ENCODE peak calls at places on chromosome 9, in eight cellular contexts. D, A, V, H, E, Q, P and T are unnamed samples.

GRCh38 chr9:136485049-136485647 is 2.3 kb upstream of the SEC16A start:
- DNase-seq in P (peak; percentile 79), H (peak; percentile 82), E (peak; percentile 80), D (peak; percentile 72), Q (peak; percentile 85), A (peak; percentile 84), V (peak; percentile 87), T (peak; percentile 80)

GRCh38 chr9:3256571-3256970 is 269.2 kb downstream of the RFX3 start:
- DNase-seq in D (peak; percentile 14), E (no peak), Q (no peak), P (no peak), H (no peak), A (no peak), V (peak; percentile 45), T (no peak)

GRCh38 chr9:130034570-130034969 is 8.4 kb downstream of the FNBP1 start:
- DNase-seq in P (peak; percentile 54), H (no peak), A (no peak), Q (no peak), V (peak; percentile 60), E (no peak), D (peak; percentile 83), T (no peak)

GRCh38 chr9:5750569-5750968 is 82.3 kb downstream of the ERMP1 start:
- DNase-seq in D (no peak), P (no peak), H (no peak), Q (no peak), E (no peak), A (no peak), V (no peak), T (no peak)

GRCh38 chr9:97980918-97981827 is 2.0 kb upstream of the ANP32B start:
- DNase-seq in A (no peak), D (peak; percentile 10), P (no peak), E (no peak), Q (no peak), V (no peak), H (no peak), T (no peak)

GRCh38 chr9:15157371-15157770 is 149.6 kb downstream of the TTC39B start:
- DNase-seq in H (no peak), Q (no peak), E (no peak), P (peak; percentile 9), A (no peak), D (no peak), V (peak; percentile 22), T (no peak)

GRCh38 chr9:92147030-92147853 is 32.0 kb upstream of the SPTLC1 start:
- DNase-seq in Q (no peak), H (peak; percentile 74), A (peak; percentile 65), E (peak; percentile 50), P (peak; percentile 91), D (peak; percentile 91), V (peak; percentile 92), T (no peak)

GRCh38 chr9:26604076-26604662 is 288.4 kb downstream of the CAAP1 start:
- DNase-seq in Q (no peak), P (no peak), A (no peak), E (no peak), V (no peak), D (no peak), H (no peak), T (no peak)

GRCh38 chr9:93218161-93218560 is 34.2 kb downstream of the WNK2 start:
- DNase-seq in E (no peak), A (no peak), V (no peak), Q (no peak), P (no peak), D (no peak), H (no peak), T (no peak)

GRCh38 chr9:136147890-136148714 is 29.4 kb upstream of the TMEM250 start:
- DNase-seq in A (no peak), H (no peak), E (no peak), V (no peak), Q (no peak), D (no peak), P (no peak), T (no peak)

GRCh38 chr9:108194154-108194553 is 661.6 kb downstream of the ACTL7B start:
- DNase-seq in P (no peak), A (no peak), H (no peak), E (no peak), Q (no peak), V (no peak), D (no peak), T (no peak)

GRCh38 chr9:137189297-137190295 is 1.1 kb downstream of the SSNA1 start:
- DNase-seq in H (no peak), D (no peak), E (no peak), A (no peak), P (no peak), V (no peak), Q (no peak), T (no peak)

GRCh38 chr9:79759460-79759859 is 187.7 kb downstream of the TLE4 start:
- DNase-seq in E (no peak), A (no peak), P (no peak), Q (no peak), D (no peak), H (no peak), V (no peak), T (no peak)

GRCh38 chr9:19946446-19947109 is 157.7 kb upstream of the SLC24A2 start:
- DNase-seq in P (peak; percentile 58), V (peak; percentile 34), A (no peak), Q (peak; percentile 21), H (peak; percentile 25), D (peak; percentile 58), E (no peak), T (no peak)

GRCh38 chr9:91905958-91906585 is 44.0 kb downstream of the ROR2 start:
- DNase-seq in E (peak; percentile 6), Q (peak; percentile 3), D (no peak), A (no peak), V (no peak), P (no peak), H (no peak), T (peak; percentile 27)

GRCh38 chr9:132000659-132001058 is 79.0 kb downstream of the MED27 start:
- DNase-seq in H (no peak), D (no peak), A (no peak), P (no peak), E (no peak), Q (no peak), V (no peak), T (no peak)

GRCh38 chr9:72828281-72828731 is 124.5 kb downstream of the ALDH1A1 start:
- DNase-seq in E (peak; percentile 33), V (peak; percentile 21), Q (no peak), P (no peak), D (no peak), A (no peak), H (no peak), T (no peak)

GRCh38 chr9:4048441-4048840 is 251.4 kb downstream of the GLIS3 start:
- DNase-seq in A (no peak), E (peak; percentile 6), D (peak; percentile 72), V (peak; percentile 52), H (peak; percentile 52), Q (no peak), P (peak; percentile 45), T (no peak)

GRCh38 chr9:114271556-114272510 is 51.1 kb upstream of the ORM1 start:
- DNase-seq in A (peak; percentile 56), E (peak; percentile 57), D (peak; percentile 72), Q (no peak), P (peak; percentile 58), H (no peak), V (peak; percentile 41), T (no peak)

GRCh38 chr9:122133263-122133983 is 26.2 kb downstream of the NDUFA8 start:
- DNase-seq in D (no peak), Q (no peak), E (no peak), H (no peak), P (peak; percentile 57), A (peak; percentile 82), V (no peak), T (no peak)

GRCh38 chr9:84947412-84947972 is 278.0 kb downstream of the NTRK2 start:
- DNase-seq in E (peak; percentile 12), Q (no peak), D (no peak), P (no peak), V (no peak), H (peak; percentile 77), A (no peak), T (no peak)

GRCh38 chr9:115158666-115159481 is 40.9 kb upstream of the TNC start:
- DNase-seq in E (no peak), H (no peak), V (peak; percentile 55), Q (no peak), D (peak; percentile 43), A (no peak), P (no peak), T (no peak)

GRCh38 chr9:96417610-96418073 is 528 bp downstream of the ZNF367 start:
- DNase-seq in Q (peak; percentile 73), E (peak; percentile 8), A (no peak), D (no peak), V (peak; percentile 52), P (peak; percentile 15), H (no peak), T (no peak)

GRCh38 chr9:133103183-133103986 is 17.7 kb downstream of the RALGDS start:
- DNase-seq in A (peak; percentile 59), D (peak; percentile 32), Q (peak; percentile 73), P (peak; percentile 51), E (peak; percentile 74), H (peak; percentile 51), V (peak; percentile 71), T (no peak)

GRCh38 chr9:78940121-78940855 is 631.5 kb upstream of the TLE4 start:
- DNase-seq in V (no peak), P (no peak), Q (no peak), D (no peak), H (no peak), E (no peak), A (no peak), T (no peak)

GRCh38 chr9:106482733-106483132 is 380.2 kb upstream of the ZNF462 start:
- DNase-seq in P (no peak), A (no peak), E (no peak), D (no peak), V (no peak), Q (no peak), H (peak; percentile 2), T (no peak)

GRCh38 chr9:137531099-137531765 is 19.0 kb downstream of the PNPLA7 start:
- DNase-seq in A (no peak), Q (no peak), E (no peak), H (no peak), D (no peak), V (no peak), P (no peak), T (no peak)

GRCh38 chr9:93958121-93958874 is 3.1 kb upstream of the BARX1 start:
- DNase-seq in H (no peak), D (no peak), Q (peak; percentile 39), P (no peak), E (no peak), V (no peak), A (peak; percentile 48), T (no peak)

GRCh38 chr9:71446499-71447411 is 321.6 kb downstream of the CEMIP2 start:
- DNase-seq in A (peak; percentile 90), E (peak; percentile 65), Q (peak; percentile 5), H (peak; percentile 77), P (peak; percentile 63), D (peak; percentile 51), V (peak; percentile 88), T (no peak)